ENCODE peak calls at places on chromosomes 5 and 9, in nine cellular contexts. One of them, this sample, is unnamed.

GRCh38 chr5:153276151-153276550 is 214.3 kb upstream of the GRIA1 start:
- DNase-seq in astrocyte: peak; percentile 16
- DNase-seq in adrenal gland: peak; percentile 38
- DNase-seq in AG04449: no peak
- DNase-seq in AG10803: peak; percentile 29
- DNase-seq in fibroblast of the aortic adventitia: peak; percentile 15
- DNase-seq in neural progenitor cell: peak; percentile 82
- DNase-seq in activated B cell treated with CpG ODN at 0.5 μM for 24 hours: no peak
- DNase-seq in foreskin fibroblast: peak; percentile 17
- DNase-seq in this sample: no peak

GRCh38 chr5:8517461-8517860 is 648.5 kb downstream of the MTRR start:
- DNase-seq in fibroblast of the aortic adventitia: peak; percentile 4
- DNase-seq in AG10803: no peak
- DNase-seq in astrocyte: no peak
- DNase-seq in neural progenitor cell: no peak
- DNase-seq in AG04449: no peak
- DNase-seq in activated B cell treated with CpG ODN at 0.5 μM for 24 hours: no peak
- DNase-seq in foreskin fibroblast: no peak
- DNase-seq in adrenal gland: no peak
- DNase-seq in this sample: no peak

GRCh38 chr9:117266855-117267497 is 147.9 kb downstream of the ASTN2 start:
- DNase-seq in activated B cell treated with CpG ODN at 0.5 μM for 24 hours: no peak
- DNase-seq in neural progenitor cell: no peak
- DNase-seq in AG10803: no peak
- DNase-seq in AG04449: no peak
- DNase-seq in astrocyte: no peak
- DNase-seq in adrenal gland: no peak
- DNase-seq in fibroblast of the aortic adventitia: no peak
- DNase-seq in foreskin fibroblast: no peak
- DNase-seq in this sample: no peak

GRCh38 chr9:134181648-134182034 is 17.3 kb upstream of the RNU6ATAC start:
- DNase-seq in AG04449: no peak
- DNase-seq in AG10803: no peak
- DNase-seq in fibroblast of the aortic adventitia: no peak
- DNase-seq in foreskin fibroblast: no peak
- DNase-seq in neural progenitor cell: no peak
- DNase-seq in astrocyte: no peak
- DNase-seq in activated B cell treated with CpG ODN at 0.5 μM for 24 hours: no peak
- DNase-seq in adrenal gland: peak; percentile 15
- DNase-seq in this sample: no peak

GRCh38 chr5:172370648-172371248 is 83.6 kb downstream of the SH3PXD2B start:
- DNase-seq in foreskin fibroblast: peak; percentile 44
- DNase-seq in activated B cell treated with CpG ODN at 0.5 μM for 24 hours: no peak
- DNase-seq in AG04449: no peak
- DNase-seq in astrocyte: peak; percentile 23
- DNase-seq in fibroblast of the aortic adventitia: peak; percentile 66
- DNase-seq in neural progenitor cell: peak; percentile 56
- DNase-seq in AG10803: peak; percentile 50
- DNase-seq in adrenal gland: peak; percentile 66
- DNase-seq in this sample: peak; percentile 52

GRCh38 chr9:102479191-102479590 is 515.9 kb upstream of the CYLC2 start:
- DNase-seq in AG10803: no peak
- DNase-seq in foreskin fibroblast: no peak
- DNase-seq in astrocyte: no peak
- DNase-seq in neural progenitor cell: no peak
- DNase-seq in fibroblast of the aortic adventitia: peak; percentile 23
- DNase-seq in adrenal gland: no peak
- DNase-seq in activated B cell treated with CpG ODN at 0.5 μM for 24 hours: no peak
- DNase-seq in AG04449: no peak
- DNase-seq in this sample: no peak

GRCh38 chr5:131863700-131864099 is 66.9 kb upstream of the FNIP1 start:
- DNase-seq in astrocyte: no peak
- DNase-seq in activated B cell treated with CpG ODN at 0.5 μM for 24 hours: no peak
- DNase-seq in AG10803: no peak
- DNase-seq in foreskin fibroblast: no peak
- DNase-seq in fibroblast of the aortic adventitia: no peak
- DNase-seq in AG04449: no peak
- DNase-seq in adrenal gland: no peak
- DNase-seq in neural progenitor cell: no peak
- DNase-seq in this sample: no peak

GRCh38 chr9:136802321-136802720 is 5.4 kb upstream of the RABL6 start:
- DNase-seq in astrocyte: no peak
- DNase-seq in AG10803: no peak
- DNase-seq in fibroblast of the aortic adventitia: no peak
- DNase-seq in activated B cell treated with CpG ODN at 0.5 μM for 24 hours: no peak
- DNase-seq in AG04449: no peak
- DNase-seq in adrenal gland: no peak
- DNase-seq in neural progenitor cell: no peak
- DNase-seq in foreskin fibroblast: no peak
- DNase-seq in this sample: no peak

GRCh38 chr9:95381243-95381642 is 63.7 kb upstream of the FANCC start:
- DNase-seq in fibroblast of the aortic adventitia: peak; percentile 50
- DNase-seq in foreskin fibroblast: peak; percentile 18
- DNase-seq in neural progenitor cell: no peak
- DNase-seq in astrocyte: peak; percentile 81
- DNase-seq in activated B cell treated with CpG ODN at 0.5 μM for 24 hours: no peak
- DNase-seq in adrenal gland: no peak
- DNase-seq in AG04449: no peak
- DNase-seq in AG10803: peak; percentile 41
- DNase-seq in this sample: peak; percentile 32

DNA sequence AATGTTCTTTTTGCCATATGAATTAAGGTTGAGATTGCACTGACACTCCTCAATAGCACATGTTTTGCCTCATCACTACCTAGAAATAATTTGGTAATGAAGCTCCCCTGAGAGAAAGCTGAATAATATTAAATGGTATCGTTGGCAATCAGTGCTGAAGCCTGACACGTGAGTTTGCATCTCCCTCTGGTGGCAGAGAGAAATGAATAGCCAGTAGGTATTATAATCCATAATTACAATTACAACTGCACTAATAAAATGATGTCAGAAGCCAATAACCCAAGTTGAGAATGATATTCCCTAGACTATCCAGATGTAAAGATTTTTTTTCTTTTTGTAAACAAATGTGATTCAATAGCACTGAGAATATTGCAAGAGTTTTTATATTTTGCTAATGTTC is 700.3 kb downstream of the PTPRD start:
- DNase-seq in foreskin fibroblast: no peak
- DNase-seq in fibroblast of the aortic adventitia: no peak
- DNase-seq in astrocyte: no peak
- DNase-seq in AG10803: no peak
- DNase-seq in adrenal gland: no peak
- DNase-seq in AG04449: no peak
- DNase-seq in neural progenitor cell: peak; percentile 7
- DNase-seq in activated B cell treated with CpG ODN at 0.5 μM for 24 hours: no peak
- DNase-seq in this sample: no peak
- TF ChIP-seq CTCF in foreskin fibroblast: no peak
- TF ChIP-seq CTCF in fibroblast of the aortic adventitia: peak; percentile 11
- TF ChIP-seq CTCF in astrocyte: peak; percentile 37
- TF ChIP-seq CTCF in AG10803: no peak
- TF ChIP-seq CTCF in adrenal gland: no peak
- TF ChIP-seq CTCF in AG04449: no peak
- TF ChIP-seq CTCF in neural progenitor cell: peak; percentile 53
- TF ChIP-seq CTCF in activated B cell treated with CpG ODN at 0.5 μM for 24 hours: no peak
- TF ChIP-seq CTCF in this sample: peak; percentile 49

DNA sequence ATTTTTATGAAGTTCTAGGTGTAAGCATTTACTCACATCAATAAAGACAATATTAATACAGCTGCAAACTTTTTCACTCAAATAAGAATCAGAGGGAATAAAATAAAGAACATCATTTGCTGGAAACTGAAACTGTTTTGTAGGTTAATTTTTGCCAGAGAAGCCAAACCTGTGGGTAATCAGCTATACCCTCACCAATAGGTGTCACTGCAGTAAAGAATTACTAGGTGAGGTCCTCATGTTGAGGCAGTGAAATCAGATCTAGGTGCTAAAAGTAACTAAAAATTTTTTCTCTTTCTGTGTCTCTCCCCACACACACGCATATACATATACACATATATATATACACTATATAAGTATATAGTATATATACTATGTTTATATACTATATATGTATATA is 1016.3 kb upstream of the SEMA6A start:
- DNase-seq in fibroblast of the aortic adventitia: no peak
- DNase-seq in astrocyte: no peak
- DNase-seq in foreskin fibroblast: no peak
- DNase-seq in activated B cell treated with CpG ODN at 0.5 μM for 24 hours: no peak
- DNase-seq in AG10803: no peak
- DNase-seq in neural progenitor cell: peak; percentile 31
- DNase-seq in AG04449: no peak
- DNase-seq in adrenal gland: no peak
- DNase-seq in this sample: peak; percentile 24
- TF ChIP-seq CTCF in fibroblast of the aortic adventitia: no peak
- TF ChIP-seq CTCF in astrocyte: peak; percentile 19
- TF ChIP-seq CTCF in foreskin fibroblast: peak; percentile 36
- TF ChIP-seq CTCF in activated B cell treated with CpG ODN at 0.5 μM for 24 hours: no peak
- TF ChIP-seq CTCF in AG10803: no peak
- TF ChIP-seq CTCF in neural progenitor cell: peak; percentile 51
- TF ChIP-seq CTCF in AG04449: peak; percentile 22
- TF ChIP-seq CTCF in adrenal gland: peak; percentile 23
- TF ChIP-seq CTCF in this sample: peak; percentile 69

DNA sequence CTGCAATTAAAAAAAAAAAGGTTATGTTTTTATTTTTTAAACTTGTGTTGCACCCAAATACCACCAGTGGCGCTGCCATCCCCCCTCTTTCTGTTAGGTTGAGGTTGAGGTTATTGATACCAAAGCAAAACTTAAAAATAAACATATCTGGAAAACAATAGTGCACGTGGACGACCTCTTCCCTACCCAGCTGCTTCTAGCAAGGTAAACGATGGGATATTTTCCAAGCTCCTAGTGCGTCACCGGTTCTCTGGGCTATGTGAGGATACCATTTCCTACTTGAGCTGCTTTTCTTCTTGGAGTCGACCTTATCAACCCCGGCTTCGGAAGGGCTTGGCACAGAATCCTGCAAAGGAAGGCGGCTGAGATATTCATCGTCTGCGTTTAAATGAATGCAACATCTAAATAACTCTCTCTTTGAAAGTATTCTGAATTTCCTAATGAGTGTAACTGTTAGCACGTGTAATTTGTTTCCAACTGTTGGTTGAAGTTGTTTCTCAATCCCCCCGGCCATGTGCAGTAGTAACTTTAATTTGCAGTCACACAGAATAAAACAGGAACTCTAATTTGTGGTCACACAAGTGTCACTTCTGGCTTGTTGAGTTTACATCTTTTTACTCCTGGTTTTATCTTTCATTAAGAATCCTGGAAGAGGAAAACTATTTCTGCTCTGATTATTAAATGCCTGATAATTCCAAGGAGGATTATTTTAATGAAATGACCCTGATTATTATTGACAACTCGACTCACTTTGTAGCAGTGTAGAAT is 993 bp downstream of the SCAMP1 start:
- DNase-seq in adrenal gland: peak; percentile 64
- DNase-seq in activated B cell treated with CpG ODN at 0.5 μM for 24 hours: no peak
- DNase-seq in foreskin fibroblast: peak; percentile 28
- DNase-seq in fibroblast of the aortic adventitia: peak; percentile 77
- DNase-seq in AG10803: peak; percentile 49
- DNase-seq in astrocyte: peak; percentile 68
- DNase-seq in neural progenitor cell: peak; percentile 50
- DNase-seq in AG04449: no peak
- DNase-seq in this sample: peak; percentile 26
- TF ChIP-seq CTCF in adrenal gland: peak; percentile 27
- TF ChIP-seq CTCF in activated B cell treated with CpG ODN at 0.5 μM for 24 hours: no peak
- TF ChIP-seq CTCF in foreskin fibroblast: peak; percentile 13
- TF ChIP-seq CTCF in fibroblast of the aortic adventitia: peak; percentile 47
- TF ChIP-seq CTCF in AG10803: peak; percentile 39
- TF ChIP-seq CTCF in astrocyte: no peak
- TF ChIP-seq CTCF in neural progenitor cell: peak; percentile 16
- TF ChIP-seq CTCF in AG04449: no peak
- TF ChIP-seq CTCF in this sample: peak; percentile 56

GRCh38 chr5:77560677-77561263 is 68.7 kb upstream of the WDR41 start:
- DNase-seq in neural progenitor cell: peak; percentile 54
- DNase-seq in adrenal gland: no peak
- DNase-seq in foreskin fibroblast: peak; percentile 29
- DNase-seq in AG04449: peak; percentile 29
- DNase-seq in activated B cell treated with CpG ODN at 0.5 μM for 24 hours: no peak
- DNase-seq in fibroblast of the aortic adventitia: peak; percentile 66
- DNase-seq in astrocyte: peak; percentile 17
- DNase-seq in AG10803: peak; percentile 53
- DNase-seq in this sample: peak; percentile 37
- TF ChIP-seq CTCF in neural progenitor cell: peak; percentile 81
- TF ChIP-seq CTCF in adrenal gland: peak; percentile 46
- TF ChIP-seq CTCF in foreskin fibroblast: peak; percentile 43
- TF ChIP-seq CTCF in AG04449: peak; percentile 40
- TF ChIP-seq CTCF in activated B cell treated with CpG ODN at 0.5 μM for 24 hours: no peak
- TF ChIP-seq CTCF in fibroblast of the aortic adventitia: peak; percentile 51
- TF ChIP-seq CTCF in astrocyte: peak; percentile 60
- TF ChIP-seq CTCF in AG10803: peak; percentile 60
- TF ChIP-seq CTCF in this sample: peak; percentile 80

GRCh38 chr5:28017178-28017577 is 978.8 kb upstream of the CDH9 start:
- DNase-seq in adrenal gland: no peak
- DNase-seq in astrocyte: no peak
- DNase-seq in foreskin fibroblast: no peak
- DNase-seq in AG04449: no peak
- DNase-seq in neural progenitor cell: no peak
- DNase-seq in activated B cell treated with CpG ODN at 0.5 μM for 24 hours: no peak
- DNase-seq in fibroblast of the aortic adventitia: no peak
- DNase-seq in AG10803: no peak
- DNase-seq in this sample: no peak

GRCh38 chr5:28009526-28010025 is 971.2 kb upstream of the CDH9 start:
- DNase-seq in adrenal gland: no peak
- DNase-seq in AG04449: no peak
- DNase-seq in fibroblast of the aortic adventitia: no peak
- DNase-seq in AG10803: no peak
- DNase-seq in foreskin fibroblast: no peak
- DNase-seq in astrocyte: peak; percentile 4
- DNase-seq in neural progenitor cell: no peak
- DNase-seq in activated B cell treated with CpG ODN at 0.5 μM for 24 hours: no peak
- DNase-seq in this sample: no peak

GRCh38 chr5:28012538-28012937 is 974.2 kb upstream of the CDH9 start:
- DNase-seq in adrenal gland: no peak
- DNase-seq in AG04449: no peak
- DNase-seq in AG10803: no peak
- DNase-seq in fibroblast of the aortic adventitia: no peak
- DNase-seq in neural progenitor cell: no peak
- DNase-seq in activated B cell treated with CpG ODN at 0.5 μM for 24 hours: no peak
- DNase-seq in astrocyte: no peak
- DNase-seq in foreskin fibroblast: no peak
- DNase-seq in this sample: no peak

DNA sequence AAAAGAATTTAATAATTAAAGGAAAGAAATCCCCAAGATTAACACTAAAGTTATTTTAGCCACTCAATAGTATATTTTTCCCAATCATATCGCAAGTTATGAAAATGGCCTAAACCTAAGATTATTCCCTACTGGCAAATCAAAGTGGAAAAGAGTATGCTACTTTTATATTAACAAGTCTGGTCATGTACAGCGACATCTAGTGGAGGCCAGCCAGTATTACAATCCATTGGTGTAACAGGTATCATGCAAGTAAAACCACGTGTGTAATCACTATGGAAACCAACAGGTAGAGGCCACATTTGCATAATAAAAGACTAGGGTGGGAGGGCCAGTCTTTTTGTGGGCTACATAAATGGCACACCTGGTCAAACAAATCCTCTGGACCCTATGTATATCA is 976.4 kb upstream of the CDH9 start:
- DNase-seq in neural progenitor cell: no peak
- DNase-seq in fibroblast of the aortic adventitia: peak; percentile 6
- DNase-seq in activated B cell treated with CpG ODN at 0.5 μM for 24 hours: no peak
- DNase-seq in AG10803: no peak
- DNase-seq in adrenal gland: peak; percentile 24
- DNase-seq in AG04449: no peak
- DNase-seq in astrocyte: no peak
- DNase-seq in foreskin fibroblast: no peak
- DNase-seq in this sample: no peak
- TF ChIP-seq CTCF in neural progenitor cell: peak; percentile 61
- TF ChIP-seq CTCF in fibroblast of the aortic adventitia: peak; percentile 48
- TF ChIP-seq CTCF in activated B cell treated with CpG ODN at 0.5 μM for 24 hours: no peak
- TF ChIP-seq CTCF in AG10803: peak; percentile 27
- TF ChIP-seq CTCF in adrenal gland: peak; percentile 26
- TF ChIP-seq CTCF in AG04449: no peak
- TF ChIP-seq CTCF in astrocyte: peak; percentile 45
- TF ChIP-seq CTCF in foreskin fibroblast: no peak
- TF ChIP-seq CTCF in this sample: peak; percentile 78

This sample was measured in HFFc6.